ENCODE peak calls at places on chromosomes 7 and 10, in seven cellular contexts. One of them, this sample, is unnamed.

GRCh38 chr10:104255244-104255981 is 721 bp downstream of the GSTO1 start:
- DNase-seq in OCI-LY7: peak; percentile 20
- DNase-seq in HL-60: no peak
- DNase-seq in A549: peak; percentile 39
- DNase-seq in AG04450: peak; percentile 37
- DNase-seq in CD8-positive, alpha-beta T cell: no peak
- DNase-seq in naive thymus-derived CD4-positive, alpha-beta T cell: no peak
- DNase-seq in this sample: peak; percentile 28

GRCh38 chr7:48077438-48077837 is 11.6 kb upstream of the UPP1 start:
- DNase-seq in OCI-LY7: no peak
- DNase-seq in HL-60: no peak
- DNase-seq in A549: no peak
- DNase-seq in AG04450: no peak
- DNase-seq in CD8-positive, alpha-beta T cell: no peak
- DNase-seq in naive thymus-derived CD4-positive, alpha-beta T cell: no peak
- DNase-seq in this sample: no peak

GRCh38 chr10:131641231-131641630 is 259.6 kb upstream of the PPP2R2D start:
- DNase-seq in OCI-LY7: peak; percentile 5
- DNase-seq in HL-60: no peak
- DNase-seq in A549: no peak
- DNase-seq in AG04450: no peak
- DNase-seq in CD8-positive, alpha-beta T cell: no peak
- DNase-seq in naive thymus-derived CD4-positive, alpha-beta T cell: no peak
- DNase-seq in this sample: peak; percentile 10

GRCh38 chr7:99437946-99438572 is 539 bp downstream of the PTCD1 start:
- DNase-seq in OCI-LY7: no peak
- DNase-seq in HL-60: no peak
- DNase-seq in A549: no peak
- DNase-seq in AG04450: no peak
- DNase-seq in CD8-positive, alpha-beta T cell: no peak
- DNase-seq in naive thymus-derived CD4-positive, alpha-beta T cell: no peak
- DNase-seq in this sample: no peak

GRCh38 chr10:68284597-68284996 is 47.3 kb upstream of the HNRNPH3 start:
- DNase-seq in OCI-LY7: no peak
- DNase-seq in HL-60: no peak
- DNase-seq in A549: no peak
- DNase-seq in AG04450: no peak
- DNase-seq in CD8-positive, alpha-beta T cell: no peak
- DNase-seq in naive thymus-derived CD4-positive, alpha-beta T cell: no peak
- DNase-seq in this sample: no peak

GRCh38 chr7:55591282-55591931 is 19.1 kb upstream of the VOPP1 start:
- DNase-seq in OCI-LY7: no peak
- DNase-seq in HL-60: no peak
- DNase-seq in A549: no peak
- DNase-seq in AG04450: no peak
- DNase-seq in CD8-positive, alpha-beta T cell: no peak
- DNase-seq in naive thymus-derived CD4-positive, alpha-beta T cell: no peak
- DNase-seq in this sample: no peak

GRCh38 chr10:86215712-86216111 is 150.9 kb downstream of the GRID1 start:
- DNase-seq in OCI-LY7: no peak
- DNase-seq in HL-60: no peak
- DNase-seq in A549: no peak
- DNase-seq in AG04450: no peak
- DNase-seq in CD8-positive, alpha-beta T cell: no peak
- DNase-seq in naive thymus-derived CD4-positive, alpha-beta T cell: no peak
- DNase-seq in this sample: no peak

GRCh38 chr10:70283071-70283444 is 746 bp downstream of the NPFFR1 start:
- DNase-seq in OCI-LY7: no peak
- DNase-seq in HL-60: no peak
- DNase-seq in A549: no peak
- DNase-seq in AG04450: no peak
- DNase-seq in CD8-positive, alpha-beta T cell: no peak
- DNase-seq in naive thymus-derived CD4-positive, alpha-beta T cell: no peak
- DNase-seq in this sample: no peak

GRCh38 chr7:123749537-123749857 is 694 bp upstream of the WASL start:
- DNase-seq in OCI-LY7: peak; percentile 66
- DNase-seq in HL-60: peak; percentile 60
- DNase-seq in A549: peak; percentile 82
- DNase-seq in AG04450: peak; percentile 24
- DNase-seq in CD8-positive, alpha-beta T cell: no peak
- DNase-seq in naive thymus-derived CD4-positive, alpha-beta T cell: no peak
- DNase-seq in this sample: no peak

GRCh38 chr7:85000973-85001372 is 185.9 kb downstream of the SEMA3D start:
- DNase-seq in OCI-LY7: no peak
- DNase-seq in HL-60: no peak
- DNase-seq in A549: no peak
- DNase-seq in AG04450: no peak
- DNase-seq in CD8-positive, alpha-beta T cell: no peak
- DNase-seq in naive thymus-derived CD4-positive, alpha-beta T cell: no peak
- DNase-seq in this sample: no peak

GRCh38 chr7:140159487-140159886 is 17.3 kb downstream of the KDM7A start:
- DNase-seq in OCI-LY7: no peak
- DNase-seq in HL-60: no peak
- DNase-seq in A549: no peak
- DNase-seq in AG04450: no peak
- DNase-seq in CD8-positive, alpha-beta T cell: no peak
- DNase-seq in naive thymus-derived CD4-positive, alpha-beta T cell: no peak
- DNase-seq in this sample: no peak

GRCh38 chr10:86592413-86592812 is 61.9 kb upstream of the OPN4 start:
- DNase-seq in OCI-LY7: no peak
- DNase-seq in HL-60: no peak
- DNase-seq in A549: peak; percentile 51
- DNase-seq in AG04450: no peak
- DNase-seq in CD8-positive, alpha-beta T cell: no peak
- DNase-seq in naive thymus-derived CD4-positive, alpha-beta T cell: no peak
- DNase-seq in this sample: no peak

GRCh38 chr10:84762754-84763394 is 434.5 kb downstream of the CCSER2 start:
- DNase-seq in OCI-LY7: no peak
- DNase-seq in HL-60: no peak
- DNase-seq in A549: peak; percentile 11
- DNase-seq in AG04450: no peak
- DNase-seq in CD8-positive, alpha-beta T cell: no peak
- DNase-seq in naive thymus-derived CD4-positive, alpha-beta T cell: no peak
- DNase-seq in this sample: no peak

GRCh38 chr10:28722065-28722803 is 44.9 kb downstream of the BAMBI start:
- DNase-seq in OCI-LY7: no peak
- DNase-seq in HL-60: no peak
- DNase-seq in A549: peak; percentile 31
- DNase-seq in AG04450: peak; percentile 4
- DNase-seq in CD8-positive, alpha-beta T cell: no peak
- DNase-seq in naive thymus-derived CD4-positive, alpha-beta T cell: no peak
- DNase-seq in this sample: peak; percentile 81

GRCh38 chr10:89522463-89522862 is 12.9 kb downstream of the SLC16A12 start:
- DNase-seq in OCI-LY7: no peak
- DNase-seq in HL-60: no peak
- DNase-seq in A549: no peak
- DNase-seq in AG04450: no peak
- DNase-seq in CD8-positive, alpha-beta T cell: no peak
- DNase-seq in naive thymus-derived CD4-positive, alpha-beta T cell: no peak
- DNase-seq in this sample: no peak

DNA sequence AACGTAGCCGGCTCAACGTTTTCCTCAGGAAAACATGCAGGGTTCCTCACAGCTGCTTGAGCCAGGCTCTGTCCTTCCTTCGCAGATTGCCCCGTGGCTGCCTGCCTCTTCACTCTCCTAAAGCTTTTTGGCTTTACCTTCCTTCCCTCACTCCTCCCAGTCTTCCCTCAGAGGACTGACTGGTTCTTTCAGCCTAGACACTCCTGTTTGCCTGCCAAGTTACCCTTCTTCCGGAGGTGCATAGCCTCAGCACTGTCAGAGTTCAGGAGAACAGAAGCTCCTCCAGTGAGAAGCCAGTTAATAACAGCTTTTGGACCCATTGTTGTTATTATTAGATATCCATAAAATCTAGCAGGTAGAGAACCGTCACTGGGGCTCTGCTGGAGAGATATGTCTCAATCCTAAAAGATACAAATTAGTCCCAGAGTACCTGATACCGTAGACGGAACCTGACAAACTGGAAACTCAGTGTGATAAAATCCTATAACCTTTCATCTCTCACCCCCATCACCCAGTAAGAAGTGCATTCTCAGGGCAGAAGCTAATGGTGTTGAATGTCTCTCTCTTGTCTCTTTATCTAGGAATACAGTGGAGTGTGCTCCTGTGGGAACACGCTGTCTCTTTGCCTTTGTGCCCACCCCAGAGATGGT is 79.6 kb downstream of the SND1 start:
- DNase-seq in OCI-LY7: no peak
- DNase-seq in HL-60: no peak
- DNase-seq in A549: no peak
- DNase-seq in AG04450: no peak
- DNase-seq in CD8-positive, alpha-beta T cell: no peak
- DNase-seq in naive thymus-derived CD4-positive, alpha-beta T cell: no peak
- DNase-seq in this sample: no peak
- H3K27ac ChIP-seq in OCI-LY7: no peak overlapping the region
- H3K27ac ChIP-seq in HL-60: no peak overlapping the region
- H3K27ac ChIP-seq in A549: no peak overlapping the region
- H3K27ac ChIP-seq in AG04450: no peak overlapping the region
- H3K27ac ChIP-seq in CD8-positive, alpha-beta T cell: no peak overlapping the region
- H3K27ac ChIP-seq in naive thymus-derived CD4-positive, alpha-beta T cell: no peak overlapping the region
- H3K27ac ChIP-seq in this sample: no peak overlapping the region

GRCh38 chr7:128351296-128352123 is 7.8 kb upstream of the RBM28 start:
- DNase-seq in OCI-LY7: no peak
- DNase-seq in HL-60: no peak
- DNase-seq in A549: no peak
- DNase-seq in AG04450: no peak
- DNase-seq in CD8-positive, alpha-beta T cell: no peak
- DNase-seq in naive thymus-derived CD4-positive, alpha-beta T cell: no peak
- DNase-seq in this sample: no peak

GRCh38 chr7:128352138-128352537 is 8.4 kb upstream of the RBM28 start:
- DNase-seq in OCI-LY7: no peak
- DNase-seq in HL-60: no peak
- DNase-seq in A549: peak; percentile 22
- DNase-seq in AG04450: no peak
- DNase-seq in CD8-positive, alpha-beta T cell: no peak
- DNase-seq in naive thymus-derived CD4-positive, alpha-beta T cell: no peak
- DNase-seq in this sample: no peak

GRCh38 chr7:128353189-128353588 is 8.3 kb downstream of the PRRT4 start:
- DNase-seq in OCI-LY7: no peak
- DNase-seq in HL-60: no peak
- DNase-seq in A549: no peak
- DNase-seq in AG04450: no peak
- DNase-seq in CD8-positive, alpha-beta T cell: no peak
- DNase-seq in naive thymus-derived CD4-positive, alpha-beta T cell: no peak
- DNase-seq in this sample: no peak

GRCh38 chr7:128353610-128354009 is 7.9 kb downstream of the PRRT4 start:
- DNase-seq in OCI-LY7: no peak
- DNase-seq in HL-60: no peak
- DNase-seq in A549: no peak
- DNase-seq in AG04450: no peak
- DNase-seq in CD8-positive, alpha-beta T cell: no peak
- DNase-seq in naive thymus-derived CD4-positive, alpha-beta T cell: no peak
- DNase-seq in this sample: no peak

DNA sequence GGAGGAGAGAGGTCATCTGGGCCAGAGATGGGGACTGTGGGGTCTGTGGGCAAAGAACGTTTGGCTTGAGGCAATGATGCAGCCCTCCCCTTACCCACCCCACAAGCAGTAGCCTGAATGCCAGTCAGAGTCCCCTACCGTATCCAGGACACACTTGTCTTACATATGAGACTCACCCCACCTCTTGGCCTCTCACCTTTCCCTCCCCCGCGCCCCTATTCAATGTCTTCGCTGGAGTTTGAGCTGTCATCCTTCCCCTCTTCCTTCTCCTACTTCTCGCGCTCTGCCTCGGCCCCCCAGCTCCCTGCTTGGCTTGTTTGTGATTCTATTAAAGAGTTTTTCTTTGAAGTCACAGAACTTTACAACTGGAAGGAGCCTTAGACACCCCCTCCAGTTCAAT is 8.9 kb downstream of the PRRT4 start:
- DNase-seq in OCI-LY7: no peak
- DNase-seq in HL-60: no peak
- DNase-seq in A549: no peak
- DNase-seq in AG04450: no peak
- DNase-seq in CD8-positive, alpha-beta T cell: no peak
- DNase-seq in naive thymus-derived CD4-positive, alpha-beta T cell: no peak
- DNase-seq in this sample: no peak
- H3K27ac ChIP-seq in OCI-LY7: no peak overlapping the region
- H3K27ac ChIP-seq in HL-60: no peak overlapping the region
- H3K27ac ChIP-seq in A549: no peak overlapping the region
- H3K27ac ChIP-seq in AG04450: no peak overlapping the region
- H3K27ac ChIP-seq in CD8-positive, alpha-beta T cell: no peak overlapping the region
- H3K27ac ChIP-seq in naive thymus-derived CD4-positive, alpha-beta T cell: no peak overlapping the region
- H3K27ac ChIP-seq in this sample: no peak overlapping the region

GRCh38 chr7:130441408-130441854 is 615 bp upstream of the CEP41 start:
- DNase-seq in OCI-LY7: peak; percentile 10
- DNase-seq in HL-60: no peak
- DNase-seq in A549: peak; percentile 29
- DNase-seq in AG04450: no peak
- DNase-seq in CD8-positive, alpha-beta T cell: no peak
- DNase-seq in naive thymus-derived CD4-positive, alpha-beta T cell: no peak
- DNase-seq in this sample: peak; percentile 31
- H3K27ac ChIP-seq in OCI-LY7: peak overlapping the region; percentile 29
- H3K27ac ChIP-seq in HL-60: peak overlapping the region; percentile 96
- H3K27ac ChIP-seq in A549: peak overlapping the region; percentile 98
- H3K27ac ChIP-seq in AG04450: no peak overlapping the region
- H3K27ac ChIP-seq in CD8-positive, alpha-beta T cell: peak overlapping the region; percentile 57
- H3K27ac ChIP-seq in naive thymus-derived CD4-positive, alpha-beta T cell: peak overlapping the region; percentile 76
- H3K27ac ChIP-seq in this sample: peak overlapping the region; percentile 46

GRCh38 chr10:47400786-47401185 is 16.7 kb upstream of the ZNF488 start:
- DNase-seq in OCI-LY7: no peak
- DNase-seq in HL-60: no peak
- DNase-seq in A549: no peak
- DNase-seq in AG04450: no peak
- DNase-seq in CD8-positive, alpha-beta T cell: no peak
- DNase-seq in naive thymus-derived CD4-positive, alpha-beta T cell: no peak
- DNase-seq in this sample: no peak

GRCh38 chr10:47400251-47400650 is 16.2 kb upstream of the ZNF488 start:
- DNase-seq in OCI-LY7: no peak
- DNase-seq in HL-60: no peak
- DNase-seq in A549: no peak
- DNase-seq in AG04450: no peak
- DNase-seq in CD8-positive, alpha-beta T cell: no peak
- DNase-seq in naive thymus-derived CD4-positive, alpha-beta T cell: no peak
- DNase-seq in this sample: no peak

GRCh38 chr10:47397256-47397655 is 13.2 kb upstream of the ZNF488 start:
- DNase-seq in OCI-LY7: no peak
- DNase-seq in HL-60: no peak
- DNase-seq in A549: no peak
- DNase-seq in AG04450: no peak
- DNase-seq in CD8-positive, alpha-beta T cell: no peak
- DNase-seq in naive thymus-derived CD4-positive, alpha-beta T cell: no peak
- DNase-seq in this sample: no peak

GRCh38 chr10:47401210-47401609 is 17.1 kb upstream of the ZNF488 start:
- DNase-seq in OCI-LY7: no peak
- DNase-seq in HL-60: no peak
- DNase-seq in A549: no peak
- DNase-seq in AG04450: no peak
- DNase-seq in CD8-positive, alpha-beta T cell: no peak
- DNase-seq in naive thymus-derived CD4-positive, alpha-beta T cell: no peak
- DNase-seq in this sample: no peak

DNA sequence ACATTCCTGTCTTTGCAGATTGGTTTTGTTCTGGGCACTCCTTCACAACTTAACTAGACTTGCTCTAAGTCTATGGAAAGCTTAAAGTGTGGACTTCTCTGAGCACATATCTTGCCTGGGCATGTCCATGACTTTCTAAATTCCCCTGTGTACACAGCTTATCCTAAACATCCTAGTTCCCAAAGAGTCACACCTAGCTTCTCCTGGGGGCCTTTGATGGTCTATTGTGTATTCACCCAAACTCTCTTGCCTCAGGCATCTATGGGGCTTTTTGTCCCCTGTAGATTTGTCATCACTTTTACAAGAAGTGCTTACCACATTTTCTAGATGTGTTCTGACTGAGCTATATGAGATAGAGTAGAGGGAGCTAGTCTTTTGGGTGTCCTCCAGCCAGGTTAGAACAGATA is 12.2 kb upstream of the ZNF488 start:
- DNase-seq in OCI-LY7: no peak
- DNase-seq in HL-60: no peak
- DNase-seq in A549: no peak
- DNase-seq in AG04450: no peak
- DNase-seq in CD8-positive, alpha-beta T cell: no peak
- DNase-seq in naive thymus-derived CD4-positive, alpha-beta T cell: no peak
- DNase-seq in this sample: no peak
- H3K27ac ChIP-seq in OCI-LY7: no peak overlapping the region
- H3K27ac ChIP-seq in HL-60: no peak overlapping the region
- H3K27ac ChIP-seq in A549: peak overlapping the region; percentile 46
- H3K27ac ChIP-seq in AG04450: no peak overlapping the region
- H3K27ac ChIP-seq in CD8-positive, alpha-beta T cell: no peak overlapping the region
- H3K27ac ChIP-seq in naive thymus-derived CD4-positive, alpha-beta T cell: no peak overlapping the region
- H3K27ac ChIP-seq in this sample: no peak overlapping the region